ENCODE peak calls at places on chromosomes 6 and 20, in four cellular contexts. One of them, this sample, is unnamed.

GRCh38 chr6:18126116-18126515 is 3.6 kb upstream of the NHLRC1 start:
- DNase-seq in K562: peak; percentile 13
- DNase-seq in endothelial cell of umbilical vein: no peak
- DNase-seq in IMR-90: no peak
- DNase-seq in this sample: no peak

GRCh38 chr6:42467651-42468050 is 15.9 kb upstream of the TRERF1 start:
- DNase-seq in endothelial cell of umbilical vein: no peak
- DNase-seq in K562: peak; percentile 51
- DNase-seq in IMR-90: no peak
- DNase-seq in this sample: no peak

GRCh38 chr6:20868397-20869185 is 334.3 kb downstream of the CDKAL1 start:
- DNase-seq in K562: no peak
- DNase-seq in endothelial cell of umbilical vein: no peak
- DNase-seq in IMR-90: no peak
- DNase-seq in this sample: no peak

GRCh38 chr6:93393554-93394074 is 25.7 kb downstream of the EPHA7 start:
- DNase-seq in K562: no peak
- DNase-seq in endothelial cell of umbilical vein: no peak
- DNase-seq in IMR-90: no peak
- DNase-seq in this sample: no peak

GRCh38 chr20:34472246-34472925 is 43.8 kb upstream of the DYNLRB1 start:
- DNase-seq in endothelial cell of umbilical vein: peak; percentile 77
- DNase-seq in IMR-90: peak; percentile 61
- DNase-seq in K562: peak; percentile 25
- DNase-seq in this sample: no peak

GRCh38 chr6:45109551-45109950 is 218.6 kb upstream of the RUNX2 start:
- DNase-seq in K562: no peak
- DNase-seq in IMR-90: no peak
- DNase-seq in endothelial cell of umbilical vein: no peak
- DNase-seq in this sample: no peak

GRCh38 chr6:139711714-139712585 is 337.5 kb upstream of the CITED2 start:
- DNase-seq in K562: no peak
- DNase-seq in IMR-90: peak; percentile 63
- DNase-seq in endothelial cell of umbilical vein: no peak
- DNase-seq in this sample: peak; percentile 19

GRCh38 chr6:44415424-44415823 is 27.9 kb downstream of the CDC5L start:
- DNase-seq in IMR-90: no peak
- DNase-seq in K562: no peak
- DNase-seq in endothelial cell of umbilical vein: peak; percentile 21
- DNase-seq in this sample: no peak

GRCh38 chr6:150539111-150539510 is 60.6 kb upstream of the PLEKHG1 start:
- DNase-seq in IMR-90: no peak
- DNase-seq in K562: no peak
- DNase-seq in endothelial cell of umbilical vein: no peak
- DNase-seq in this sample: no peak

GRCh38 chr6:41429506-41430504 is 94.4 kb downstream of the NCR2 start:
- DNase-seq in endothelial cell of umbilical vein: no peak
- DNase-seq in K562: no peak
- DNase-seq in IMR-90: no peak
- DNase-seq in this sample: no peak

GRCh38 chr6:317068-317451 is 24.8 kb downstream of the DUSP22 start:
- DNase-seq in IMR-90: no peak
- DNase-seq in endothelial cell of umbilical vein: no peak
- DNase-seq in K562: no peak
- DNase-seq in this sample: no peak

GRCh38 chr6:318265-318890 is 26.1 kb downstream of the DUSP22 start:
- DNase-seq in IMR-90: no peak
- DNase-seq in endothelial cell of umbilical vein: no peak
- DNase-seq in K562: no peak
- DNase-seq in this sample: no peak

GRCh38 chr6:315921-316752 is 23.9 kb downstream of the DUSP22 start:
- DNase-seq in endothelial cell of umbilical vein: no peak
- DNase-seq in IMR-90: no peak
- DNase-seq in K562: no peak
- DNase-seq in this sample: no peak

GRCh38 chr6:316753-317038 is 24.4 kb downstream of the DUSP22 start:
- DNase-seq in K562: no peak
- DNase-seq in IMR-90: no peak
- DNase-seq in endothelial cell of umbilical vein: no peak
- DNase-seq in this sample: no peak

GRCh38 chr6:317452-318144 is 25.3 kb downstream of the DUSP22 start:
- DNase-seq in K562: no peak
- DNase-seq in endothelial cell of umbilical vein: no peak
- DNase-seq in IMR-90: no peak
- DNase-seq in this sample: no peak
- H3K4me1 ChIP-seq in K562: no peaks in the 10 kb centered on the region
- H3K4me1 ChIP-seq in endothelial cell of umbilical vein: no peaks in the 10 kb centered on the region
- H3K4me1 ChIP-seq in IMR-90: no peaks in the 10 kb centered on the region
- H3K4me1 ChIP-seq in this sample: no peaks in the 10 kb centered on the region

GRCh38 chr20:50034567-50035170 is 51.9 kb downstream of the SNAI1 start:
- DNase-seq in endothelial cell of umbilical vein: peak; percentile 88
- DNase-seq in IMR-90: peak; percentile 37
- DNase-seq in K562: no peak
- DNase-seq in this sample: no peak
- H3K9me1 ChIP-seq in endothelial cell of umbilical vein: no peaks in the 10 kb centered on the region
- H3K9me1 ChIP-seq in IMR-90: peaks cover 17% of the 10 kb centered on the region
- H3K9me1 ChIP-seq in K562: no peaks in the 10 kb centered on the region
- H3K9me1 ChIP-seq in this sample: peaks cover 3% of the 10 kb centered on the region

GRCh38 chr6:12356431-12356830 is 66.3 kb downstream of the EDN1 start:
- DNase-seq in K562: no peak
- DNase-seq in endothelial cell of umbilical vein: no peak
- DNase-seq in IMR-90: no peak
- DNase-seq in this sample: no peak
- H3K4me1 ChIP-seq in K562: no peaks in the 10 kb centered on the region
- H3K4me1 ChIP-seq in endothelial cell of umbilical vein: peaks cover 14% of the 10 kb centered on the region
- H3K4me1 ChIP-seq in IMR-90: no peaks in the 10 kb centered on the region
- H3K4me1 ChIP-seq in this sample: peaks cover 42% of the 10 kb centered on the region

GRCh38 chr20:49790077-49790798 is 22.4 kb upstream of the SLC9A8 start:
- DNase-seq in IMR-90: peak; percentile 89
- DNase-seq in endothelial cell of umbilical vein: peak; percentile 87
- DNase-seq in K562: peak; percentile 95
- DNase-seq in this sample: no peak

GRCh38 chr20:49794336-49795124 is 18.1 kb upstream of the SLC9A8 start:
- DNase-seq in IMR-90: no peak
- DNase-seq in K562: no peak
- DNase-seq in endothelial cell of umbilical vein: no peak
- DNase-seq in this sample: no peak

GRCh38 chr20:49791165-49791564 is 21.5 kb upstream of the SLC9A8 start:
- DNase-seq in K562: peak; percentile 41
- DNase-seq in endothelial cell of umbilical vein: no peak
- DNase-seq in IMR-90: no peak
- DNase-seq in this sample: no peak

GRCh38 chr20:49792006-49792405 is 20.6 kb upstream of the SLC9A8 start:
- DNase-seq in endothelial cell of umbilical vein: no peak
- DNase-seq in IMR-90: peak; percentile 49
- DNase-seq in K562: no peak
- DNase-seq in this sample: no peak

GRCh38 chr20:49792611-49793010 is 20.0 kb upstream of the SLC9A8 start:
- DNase-seq in K562: no peak
- DNase-seq in IMR-90: no peak
- DNase-seq in endothelial cell of umbilical vein: no peak
- DNase-seq in this sample: no peak
- H3K9me1 ChIP-seq in K562: no peaks in the 10 kb centered on the region
- H3K9me1 ChIP-seq in IMR-90: peaks cover 18% of the 10 kb centered on the region
- H3K9me1 ChIP-seq in endothelial cell of umbilical vein: no peaks in the 10 kb centered on the region
- H3K9me1 ChIP-seq in this sample: no peaks in the 10 kb centered on the region

GRCh38 chr20:63499333-63499969 is 568 bp upstream of the EEF1A2 start:
- DNase-seq in IMR-90: no peak
- DNase-seq in endothelial cell of umbilical vein: no peak
- DNase-seq in K562: no peak
- DNase-seq in this sample: no peak
- H3K4me1 ChIP-seq in IMR-90: peaks cover 3% of the 10 kb centered on the region
- H3K4me1 ChIP-seq in endothelial cell of umbilical vein: no peaks in the 10 kb centered on the region
- H3K4me1 ChIP-seq in K562: peaks cover 83% of the 10 kb centered on the region
- H3K4me1 ChIP-seq in this sample: peaks cover 2% of the 10 kb centered on the region

GRCh38 chr6:117449549-117450439 is 24.1 kb upstream of the ROS1 start:
- DNase-seq in K562: peak; percentile 70
- DNase-seq in IMR-90: peak; percentile 83
- DNase-seq in endothelial cell of umbilical vein: peak; percentile 84
- DNase-seq in this sample: no peak
- H3K9me1 ChIP-seq in K562: peaks cover 2% of the 10 kb centered on the region
- H3K9me1 ChIP-seq in IMR-90: peaks cover 12% of the 10 kb centered on the region
- H3K9me1 ChIP-seq in endothelial cell of umbilical vein: no peaks in the 10 kb centered on the region
- H3K9me1 ChIP-seq in this sample: no peaks in the 10 kb centered on the region

GRCh38 chr6:107496892-107497684 is 7.2 kb downstream of the SOBP start:
- DNase-seq in K562: no peak
- DNase-seq in IMR-90: no peak
- DNase-seq in endothelial cell of umbilical vein: no peak
- DNase-seq in this sample: no peak
- H3K4me1 ChIP-seq in K562: no peaks in the 10 kb centered on the region
- H3K4me1 ChIP-seq in IMR-90: peaks cover 3% of the 10 kb centered on the region
- H3K4me1 ChIP-seq in endothelial cell of umbilical vein: peaks cover 45% of the 10 kb centered on the region
- H3K4me1 ChIP-seq in this sample: no peaks in the 10 kb centered on the region

GRCh38 chr20:36061754-36062153 is 92.8 kb upstream of the EPB41L1 start:
- DNase-seq in K562: no peak
- DNase-seq in endothelial cell of umbilical vein: no peak
- DNase-seq in IMR-90: no peak
- DNase-seq in this sample: no peak
- H3K9me1 ChIP-seq in K562: no peaks in the 10 kb centered on the region
- H3K9me1 ChIP-seq in endothelial cell of umbilical vein: no peaks in the 10 kb centered on the region
- H3K9me1 ChIP-seq in IMR-90: no peaks in the 10 kb centered on the region
- H3K9me1 ChIP-seq in this sample: no peaks in the 10 kb centered on the region

GRCh38 chr6:104227502-104227901 is 632.2 kb downstream of the HACE1 start:
- DNase-seq in endothelial cell of umbilical vein: no peak
- DNase-seq in K562: no peak
- DNase-seq in IMR-90: no peak
- DNase-seq in this sample: no peak
- H3K4me1 ChIP-seq in endothelial cell of umbilical vein: no peaks in the 10 kb centered on the region
- H3K4me1 ChIP-seq in K562: no peaks in the 10 kb centered on the region
- H3K4me1 ChIP-seq in IMR-90: no peaks in the 10 kb centered on the region
- H3K4me1 ChIP-seq in this sample: no peaks in the 10 kb centered on the region

GRCh38 chr6:154683756-154684523 is 49.3 kb upstream of the SCAF8 start:
- DNase-seq in endothelial cell of umbilical vein: peak; percentile 78
- DNase-seq in K562: no peak
- DNase-seq in IMR-90: peak; percentile 49
- DNase-seq in this sample: no peak
- H3K9me1 ChIP-seq in endothelial cell of umbilical vein: no peaks in the 10 kb centered on the region
- H3K9me1 ChIP-seq in K562: no peaks in the 10 kb centered on the region
- H3K9me1 ChIP-seq in IMR-90: no peaks in the 10 kb centered on the region
- H3K9me1 ChIP-seq in this sample: no peaks in the 10 kb centered on the region